ENCODE peak calls at places on chromosome 11, in four cellular contexts. T is IMR-90, A is H9, Y is mesendoderm. H is an unnamed sample.

GRCh38 chr11:28730336-28730735 is 622.1 kb downstream of the METTL15 start:
- DNase-seq in A (no peak), T (peak; percentile 38), Y (no peak), H (no peak)

GRCh38 chr11:60924906-60925684 is 835 bp downstream of the TMEM132A start:
- DNase-seq in Y (peak; percentile 54), T (no peak), A (no peak), H (no peak)

GRCh38 chr11:112004389-112004788 is 20.8 kb upstream of the DLAT start:
- DNase-seq in T (no peak), Y (peak; percentile 63), A (peak; percentile 65), H (no peak)

GRCh38 chr11:110373061-110373702 is 56.6 kb upstream of the FDX1 start:
- DNase-seq in T (peak; percentile 60), Y (no peak), A (no peak), H (no peak)

GRCh38 chr11:64865286-64866172 is 12.9 kb downstream of the EHD1 start:
- DNase-seq in A (no peak), T (peak; percentile 92), Y (no peak), H (no peak)

GRCh38 chr11:11909727-11910126 is 68.0 kb downstream of the USP47 start:
- DNase-seq in T (peak; percentile 76), A (no peak), Y (no peak), H (no peak)

GRCh38 chr11:121291896-121292502 is 572 bp upstream of the SC5D start:
- DNase-seq in A (peak; percentile 42), Y (peak; percentile 42), T (peak; percentile 5), H (no peak)

GRCh38 chr11:46248270-46249102 is 29.0 kb upstream of the CREB3L1 start:
- DNase-seq in Y (peak; percentile 97), A (peak; percentile 68), T (peak; percentile 98), H (no peak)

GRCh38 chr11:19910931-19911330 is 198.3 kb downstream of the NAV2 start:
- DNase-seq in T (no peak), A (no peak), Y (no peak), H (no peak)

GRCh38 chr11:47553417-47553746 is 450 bp upstream of the CELF1 start:
- DNase-seq in Y (no peak), T (no peak), A (no peak), H (no peak)

GRCh38 chr11:67600324-67601029 is 6.3 kb upstream of the NDUFV1 start:
- DNase-seq in A (no peak), Y (no peak), T (no peak), H (no peak)

GRCh38 chr11:73295259-73295995 is 12.6 kb upstream of the ARHGEF17 start:
- DNase-seq in T (peak; percentile 91), Y (peak; percentile 89), A (peak; percentile 84), H (peak; percentile 95)

GRCh38 chr11:35066783-35067476 is 72.0 kb upstream of the CD44 start:
- DNase-seq in A (no peak), T (no peak), Y (no peak), H (no peak)

GRCh38 chr11:12269104-12269441 is 108.3 kb upstream of the PARVA start:
- DNase-seq in T (peak; percentile 68), A (no peak), Y (peak; percentile 44), H (no peak)

GRCh38 chr11:118605116-118605867 is 2.1 kb upstream of the PHLDB1 start:
- DNase-seq in T (peak; percentile 94), A (no peak), Y (peak; percentile 19), H (no peak)

GRCh38 chr11:83061883-83062282 is 9.8 kb downstream of the RAB30 start:
- DNase-seq in T (no peak), A (no peak), Y (no peak), H (no peak)

GRCh38 chr11:45075952-45076351 is 70.5 kb upstream of the PRDM11 start:
- DNase-seq in T (no peak), A (no peak), Y (no peak), H (no peak)

GRCh38 chr11:45076761-45077160 is 69.7 kb upstream of the PRDM11 start:
- DNase-seq in Y (no peak), A (no peak), T (no peak), H (no peak)

GRCh38 chr11:45071232-45071631 is 75.2 kb upstream of the PRDM11 start:
- DNase-seq in T (no peak), A (no peak), Y (no peak), H (no peak)

GRCh38 chr11:45075519-45075918 is 70.9 kb upstream of the PRDM11 start:
- DNase-seq in Y (no peak), A (no peak), T (no peak), H (no peak)

DNA sequence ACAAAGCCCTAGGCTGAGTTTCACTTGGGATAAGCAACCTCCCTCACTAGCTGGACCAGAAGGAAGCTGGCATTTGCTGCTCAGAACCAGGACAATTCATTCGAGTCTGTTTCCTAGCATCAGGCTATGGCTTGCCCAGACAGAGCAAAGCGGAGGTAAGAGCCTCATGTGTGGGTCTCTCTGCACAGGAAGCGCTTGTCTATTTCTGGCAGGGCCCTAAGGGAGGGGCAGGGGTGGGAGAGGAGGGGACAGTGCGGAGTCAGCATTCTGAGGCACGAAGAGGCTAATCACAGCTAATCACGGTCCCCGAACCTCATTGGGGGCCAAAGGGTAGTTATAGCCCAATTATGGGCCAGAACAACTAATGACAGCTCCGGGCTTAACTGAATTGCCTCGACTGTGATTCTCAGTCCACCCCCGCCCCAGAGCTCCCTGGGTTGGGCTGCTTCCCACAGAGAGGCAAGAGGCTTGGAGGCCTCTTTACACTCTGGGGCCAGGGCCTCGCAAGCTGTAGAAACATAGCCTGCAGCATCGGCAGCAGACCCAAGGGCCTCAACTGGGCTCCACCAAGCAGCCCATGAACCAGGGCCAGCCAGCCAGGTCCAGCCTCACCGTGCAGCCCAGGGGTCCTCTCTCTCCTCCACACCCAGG is 72.7 kb upstream of the PRDM11 start:
- DNase-seq in A (no peak), T (no peak), Y (no peak), H (no peak)
- H4K5ac ChIP-seq in A (no peak overlapping the region), T (no peak overlapping the region), Y (no peak overlapping the region), H (no peak overlapping the region)

DNA sequence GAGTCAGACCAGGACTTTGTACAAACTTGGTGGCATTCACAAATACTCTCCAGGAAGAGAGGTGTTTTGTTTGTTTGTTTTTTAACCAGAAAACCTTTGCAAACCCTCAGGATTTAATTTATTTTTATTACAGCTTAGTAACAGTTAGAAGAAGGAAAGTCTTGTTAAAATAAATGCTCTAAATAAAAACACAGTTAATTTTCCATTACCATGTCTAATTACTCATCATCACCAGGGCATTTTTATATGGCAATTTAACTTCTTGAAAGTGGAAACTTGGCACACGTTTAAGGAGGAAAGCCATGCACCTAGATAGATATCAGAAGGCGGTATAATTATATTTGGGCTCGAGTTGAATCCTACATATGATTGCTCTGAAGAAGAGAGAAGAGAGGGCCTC is 7.4 kb downstream of the BARX2 start:
- DNase-seq in A (no peak), T (no peak), Y (no peak), H (no peak)
- H4K5ac ChIP-seq in A (no peak overlapping the region), T (no peak overlapping the region), Y (no peak overlapping the region), H (no peak overlapping the region)

GRCh38 chr11:1301220-1302000 is 8.0 kb downstream of the TOLLIP start:
- DNase-seq in T (no peak), Y (no peak), A (peak; percentile 14), H (peak; percentile 29)
- H4K5ac ChIP-seq in T (no peak overlapping the region), Y (no peak overlapping the region), A (no peak overlapping the region), H (no peak overlapping the region)

GRCh38 chr11:23732026-23732425 is 764.8 kb upstream of the LUZP2 start:
- DNase-seq in T (peak; percentile 65), Y (peak; percentile 47), A (no peak), H (no peak)
- H4K5ac ChIP-seq in T (peak overlapping the region; percentile 52), Y (no peak overlapping the region), A (no peak overlapping the region), H (no peak overlapping the region)

H was measured in H1.